ENCODE peak calls at places on chromosomes 3 and 15, in six cellular contexts. W is HFFc6, L is GM20000, S is B cell, B is left lung, T is MM.1S. P is an unnamed sample.

GRCh38 chr3:183650554-183650953 is 15.1 kb downstream of the KLHL24 start:
- DNase-seq in W (peak), L (no peak), S (no peak), B (no peak), T (no peak), P (no peak)

GRCh38 chr3:179826247-179826637 is 173.4 kb downstream of the USP13 start:
- DNase-seq in W (no peak), L (no peak), S (no peak), B (no peak), T (no peak), P (no peak)

GRCh38 chr3:5426094-5426883 is 238.8 kb downstream of the EDEM1 start:
- DNase-seq in W (peak), L (peak), S (peak), B (peak), T (peak), P (peak)

GRCh38 chr3:126155280-126155640 is 25.1 kb downstream of the ALDH1L1 start:
- DNase-seq in W (no peak), L (no peak), S (no peak), B (no peak), T (no peak), P (no peak)

GRCh38 chr15:67125589-67126502 is 60.4 kb downstream of the SMAD3 start:
- DNase-seq in W (peak), L (no peak), S (no peak), B (no peak), T (no peak), P (peak)

GRCh38 chr15:70907784-70908471 is 15.3 kb downstream of the LRRC49 start:
- DNase-seq in W (no peak), L (no peak), S (no peak), B (no peak), T (no peak), P (no peak)

GRCh38 chr3:126551839-126552687 is 6.7 kb downstream of the C3orf22 start:
- DNase-seq in W (no peak), L (no peak), S (no peak), B (peak), T (no peak), P (peak)

GRCh38 chr3:145183261-145183660 is 977.7 kb downstream of the PLOD2 start:
- DNase-seq in W (no peak), L (no peak), S (no peak), B (no peak), T (no peak), P (no peak)

GRCh38 chr3:4417449-4417848 is 49.6 kb downstream of the SUMF1 start:
- DNase-seq in W (peak), L (no peak), S (no peak), B (no peak), T (no peak), P (no peak)

GRCh38 chr3:31356941-31357340 is 175.8 kb upstream of the STT3B start:
- DNase-seq in W (no peak), L (no peak), S (no peak), B (peak), T (no peak), P (no peak)

GRCh38 chr3:24305795-24306467 is 188.7 kb downstream of the THRB start:
- DNase-seq in W (no peak), L (no peak), S (no peak), B (no peak), T (no peak), P (no peak)

GRCh38 chr3:48548731-48549705 is 7.6 kb downstream of the PFKFB4 start:
- DNase-seq in W (peak), L (peak), S (peak), B (peak), T (peak), P (peak)

GRCh38 chr15:92610101-92610520 is 45.5 kb downstream of the FAM174B start:
- DNase-seq in W (no peak), L (no peak), S (no peak), B (no peak), T (no peak), P (no peak)

GRCh38 chr15:31297221-31297879 is 29.3 kb upstream of the KLF13 start:
- DNase-seq in W (no peak), L (no peak), S (no peak), B (no peak), T (no peak), P (no peak)

GRCh38 chr3:127751163-127751621 is 71.1 kb downstream of the MGLL start:
- DNase-seq in W (no peak), L (no peak), S (no peak), B (no peak), T (no peak), P (no peak)

GRCh38 chr3:179068779-179069530 is 2.7 kb downstream of the ZMAT3 start:
- DNase-seq in W (no peak), L (no peak), S (peak), B (no peak), T (no peak), P (no peak)

GRCh38 chr3:30730967-30731366 is 124.6 kb downstream of the TGFBR2 start:
- DNase-seq in W (no peak), L (no peak), S (no peak), B (no peak), T (no peak), P (no peak)

GRCh38 chr3:46523556-46523955 is 25.8 kb downstream of the RTP3 start:
- DNase-seq in W (no peak), L (no peak), S (no peak), B (no peak), T (no peak), P (no peak)

GRCh38 chr3:170999737-171000242 is 26.7 kb downstream of the SLC2A2 start:
- DNase-seq in W (peak), L (no peak), S (no peak), B (no peak), T (no peak), P (no peak)

GRCh38 chr3:29167180-29167579 is 113.7 kb upstream of the RBMS3 start:
- DNase-seq in W (no peak), L (no peak), S (no peak), B (no peak), T (no peak), P (no peak)

GRCh38 chr3:27880969-27881892 is 159.1 kb upstream of the EOMES start:
- DNase-seq in W (no peak), L (no peak), S (peak), B (no peak), T (peak), P (no peak)

GRCh38 chr3:193228206-193228605 is 12.8 kb upstream of the PLAAT1 start:
- DNase-seq in W (no peak), L (no peak), S (no peak), B (no peak), T (no peak), P (no peak)

GRCh38 chr3:174358252-174358651 is 500.9 kb upstream of the NAALADL2 start:
- DNase-seq in W (no peak), L (no peak), S (no peak), B (no peak), T (no peak), P (no peak)
- TF ChIP-seq CTCF in W (no peak), L (no peak), S (no peak), B (no peak), T (no peak), P (no peak)

DNA sequence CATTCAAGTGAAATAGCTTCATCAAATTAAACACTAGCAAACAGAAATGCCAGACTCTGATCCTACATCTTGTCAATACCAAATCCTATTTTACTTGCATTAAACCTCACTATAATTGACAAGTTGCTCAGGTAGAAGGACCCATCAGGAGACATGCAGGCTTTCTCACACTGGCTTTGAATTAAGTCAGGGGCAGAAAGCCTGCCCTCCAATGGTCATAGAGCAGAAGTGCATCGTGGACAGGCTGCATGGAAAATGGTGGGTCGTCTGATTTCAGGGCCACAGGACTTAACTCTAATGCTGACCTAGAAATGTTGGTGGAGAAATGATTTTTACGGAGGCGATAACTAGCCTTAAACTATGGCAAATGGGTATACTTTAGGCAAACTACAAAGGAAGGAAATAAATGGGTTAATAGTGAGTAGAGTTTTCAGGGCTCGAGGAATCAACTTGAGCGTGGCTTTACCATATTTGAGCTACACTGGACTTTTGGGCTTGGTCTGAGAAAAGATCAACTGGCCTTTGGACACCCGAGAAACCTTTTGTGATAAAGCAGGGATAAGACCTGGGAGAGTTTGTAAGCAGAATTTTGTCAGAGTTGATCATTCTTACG is 283.9 kb downstream of the GRM7 start:
- DNase-seq in W (no peak), L (peak), S (no peak), B (no peak), T (peak), P (no peak)
- TF ChIP-seq CTCF in W (peak), L (no peak), S (no peak), B (no peak), T (peak), P (no peak)

DNA sequence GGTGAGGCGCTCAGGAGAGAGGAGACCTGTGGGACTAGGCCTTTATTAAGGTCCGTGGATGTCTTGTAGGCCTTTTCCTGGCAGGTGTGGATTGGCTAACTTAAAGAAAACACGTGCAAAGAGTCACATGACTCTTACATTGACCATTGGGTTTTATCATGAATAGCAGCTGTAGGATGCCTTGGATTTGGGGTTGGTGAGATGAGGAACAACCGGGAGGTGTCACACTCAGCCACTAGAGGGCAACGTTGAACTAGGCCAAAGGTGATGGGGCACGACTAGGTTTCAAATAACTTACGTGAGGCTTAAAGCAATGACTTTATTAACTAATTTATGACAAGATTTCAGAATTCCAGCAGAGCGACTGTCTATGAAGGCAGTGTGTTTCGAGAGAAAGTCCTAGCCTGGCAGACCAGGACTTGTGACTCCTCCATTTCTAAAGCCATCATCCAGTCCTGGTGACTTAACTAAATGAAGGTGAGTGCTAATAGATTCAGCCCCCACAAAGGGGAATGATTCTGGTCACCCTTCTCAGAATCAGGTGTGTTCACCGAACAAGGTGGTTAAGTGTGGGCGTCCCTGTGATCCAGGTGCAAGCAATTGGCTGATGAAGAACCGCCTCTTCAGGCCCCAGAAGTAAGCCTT is 345.6 kb downstream of the MCTP2 start:
- DNase-seq in W (no peak), L (peak), S (no peak), B (no peak), T (peak), P (no peak)
- TF ChIP-seq CTCF in W (peak), L (peak), S (peak), B (peak), T (peak), P (no peak)

GRCh38 chr3:52792413-52792812 is 2.2 kb upstream of the ITIH3 start:
- DNase-seq in W (no peak), L (no peak), S (no peak), B (no peak), T (no peak), P (no peak)
- TF ChIP-seq CTCF in W (peak), L (no peak), S (no peak), B (no peak), T (no peak), P (no peak)